ENCODE peak calls at places on chromosomes 3 and 15, in eight cellular contexts. R, V, K, O, Y, N, M and W are unnamed samples.

GRCh38 chr3:38648659-38649499 is 608 bp downstream of the SCN5A start:
- DNase-seq in K (no peak), V (peak; percentile 49), O (no peak), Y (peak; percentile 83), N (no peak), R (no peak), M (no peak), W (no peak)

GRCh38 chr3:55729546-55729945 is 242.4 kb upstream of the WNT5A start:
- DNase-seq in K (no peak), N (no peak), Y (no peak), V (no peak), M (no peak), R (no peak), O (no peak), W (no peak)

GRCh38 chr15:73265536-73266153 is 103.1 kb downstream of the HCN4 start:
- DNase-seq in R (no peak), N (no peak), M (no peak), O (peak; percentile 50), K (peak; percentile 74), Y (no peak), V (peak; percentile 76), W (peak; percentile 55)

GRCh38 chr3:136250862-136251460 is 821 bp downstream of the PCCB start:
- DNase-seq in R (peak; percentile 92), K (peak; percentile 37), M (no peak), Y (no peak), V (peak; percentile 51), N (peak; percentile 73), O (peak; percentile 76), W (peak; percentile 84)

GRCh38 chr3:170414202-170414663 is 4.4 kb upstream of the CLDN11 start:
- DNase-seq in K (peak; percentile 63), O (no peak), N (no peak), Y (no peak), M (no peak), R (no peak), V (no peak), W (peak; percentile 75)

GRCh38 chr3:50182533-50183099 is 8.8 kb upstream of the GNAT1 start:
- DNase-seq in K (no peak), Y (no peak), R (no peak), V (no peak), O (no peak), N (no peak), M (no peak), W (no peak)

GRCh38 chr3:160221019-160221418 is 4.2 kb upstream of the C3orf80 start:
- DNase-seq in K (no peak), N (no peak), R (no peak), Y (no peak), M (no peak), V (no peak), O (no peak), W (no peak)

GRCh38 chr3:64462203-64463120 is 225.3 kb downstream of the ADAMTS9 start:
- DNase-seq in Y (no peak), M (no peak), V (no peak), R (no peak), N (no peak), O (no peak), K (no peak), W (no peak)

GRCh38 chr3:133970916-133971315 is 58.8 kb downstream of the SLCO2A1 start:
- DNase-seq in V (no peak), Y (no peak), N (no peak), K (no peak), O (peak; percentile 43), R (no peak), M (no peak), W (no peak)

GRCh38 chr3:50345586-50345985 is at the start of gene ZMYND10:
- DNase-seq in Y (no peak), O (peak; percentile 80), R (peak; percentile 76), V (peak; percentile 96), N (peak; percentile 89), K (peak; percentile 58), M (peak; percentile 74), W (peak; percentile 74)

GRCh38 chr3:99637381-99638111 is 848 bp upstream of the COL8A1 start:
- DNase-seq in O (peak; percentile 51), M (no peak), R (no peak), Y (no peak), N (no peak), K (no peak), V (no peak), W (peak; percentile 17)

GRCh38 chr15:62547584-62547983 is 382.5 kb upstream of the C2CD4B start:
- DNase-seq in Y (no peak), N (no peak), R (no peak), K (no peak), V (no peak), O (no peak), M (no peak), W (no peak)

GRCh38 chr15:85027033-85027380 is 45.4 kb downstream of the PDE8A start:
- DNase-seq in R (no peak), N (no peak), V (no peak), M (no peak), O (no peak), Y (no peak), K (no peak), W (no peak)

GRCh38 chr3:37536799-37537311 is 324.8 kb upstream of the CTDSPL start:
- DNase-seq in Y (no peak), R (no peak), N (no peak), M (no peak), V (no peak), K (no peak), O (no peak), W (no peak)
- H3K4me1 ChIP-seq in Y (peaks cover 29% of the 10 kb centered on the region), R (no peaks in the 10 kb centered on the region), N (peaks cover 59% of the 10 kb centered on the region), M (no peaks in the 10 kb centered on the region), V (no peaks in the 10 kb centered on the region), K (no peaks in the 10 kb centered on the region), O (peaks cover 8% of the 10 kb centered on the region), W (no peaks in the 10 kb centered on the region)

DNA sequence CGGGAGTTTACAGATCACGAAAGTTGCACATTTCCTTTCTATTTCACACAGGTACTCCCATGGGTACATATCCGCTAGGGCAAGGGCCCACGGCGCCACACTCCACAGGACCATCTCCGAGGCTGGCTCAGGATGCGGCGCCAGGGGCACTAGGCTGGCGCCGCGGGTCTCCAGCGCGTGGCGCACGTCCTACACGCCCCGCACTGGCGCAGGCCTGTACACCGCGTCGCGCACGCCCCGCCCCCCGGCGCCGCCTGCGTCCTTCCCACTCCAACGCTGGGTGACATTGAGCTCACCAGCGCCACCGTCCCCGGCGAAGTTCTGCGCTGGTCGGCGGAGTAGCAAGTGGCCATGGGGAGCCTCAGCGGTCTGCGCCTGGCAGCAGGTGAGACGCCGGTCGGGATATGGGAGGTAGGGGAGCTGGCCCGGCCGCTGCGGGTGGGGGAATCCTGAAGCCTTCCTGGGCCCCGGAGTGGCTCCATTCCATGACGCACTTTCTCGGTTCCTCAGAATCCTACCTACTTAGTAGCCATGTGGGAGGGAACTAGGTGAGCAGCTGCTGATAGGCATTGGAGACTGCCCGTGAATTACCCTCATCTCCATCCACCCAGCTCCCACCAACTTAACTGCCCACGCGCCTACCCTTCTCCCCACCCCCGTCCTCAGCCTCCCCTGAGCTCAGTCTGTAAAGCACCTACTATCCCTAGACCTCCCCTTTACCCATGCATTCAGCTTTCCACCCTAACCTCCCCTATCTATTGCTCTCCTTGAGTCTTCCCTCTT is at the start of gene FAM162A:
- DNase-seq in O (peak; percentile 91), V (peak; percentile 92), R (peak; percentile 97), Y (peak; percentile 93), K (peak; percentile 95), M (peak; percentile 90), N (peak; percentile 97), W (peak; percentile 96)
- TF ChIP-seq POLR2A in O (peak; percentile 82), V (peak; percentile 79), R (peak; percentile 97), Y (peak; percentile 80), K (peak; percentile 90), M (peak; percentile 72), N (peak; percentile 95), W (peak; percentile 42)

GRCh38 chr3:189778340-189778950 is 147.3 kb downstream of the TP63 start:
- DNase-seq in O (no peak), M (no peak), Y (no peak), N (no peak), V (no peak), K (no peak), R (no peak), W (no peak)
- H3K4me3 ChIP-seq in O (no peak overlapping the region), M (no peak overlapping the region), Y (no peak overlapping the region), N (no peak overlapping the region), V (no peak overlapping the region), K (no peak overlapping the region), R (no peak overlapping the region), W (no peak overlapping the region)

DNA sequence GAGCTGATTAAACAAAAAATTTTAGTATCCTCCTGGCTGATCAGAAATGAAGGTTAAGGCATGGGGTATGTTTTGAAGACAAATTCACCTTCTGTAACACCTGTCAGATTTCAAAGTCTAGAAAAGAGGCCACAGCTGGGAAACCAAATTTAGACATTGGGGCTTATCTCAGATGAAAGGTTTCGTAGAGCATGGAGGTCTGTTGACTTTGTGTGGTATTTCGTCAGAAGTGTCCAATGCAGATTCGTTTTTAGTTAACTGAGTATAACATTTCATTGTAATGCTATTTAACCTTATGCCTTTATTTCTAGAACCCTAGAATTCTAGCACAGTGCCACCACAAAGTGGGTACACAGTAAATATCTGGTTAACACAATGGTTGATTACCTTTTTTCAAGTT is 61.7 kb downstream of the FNDC3B start:
- DNase-seq in K (no peak), Y (no peak), N (no peak), R (no peak), V (no peak), M (no peak), O (no peak), W (no peak)
- H3K4me1 ChIP-seq in K (peaks cover 100% of the 10 kb centered on the region), Y (peaks cover 73% of the 10 kb centered on the region), N (peaks cover 93% of the 10 kb centered on the region), R (no peaks in the 10 kb centered on the region), V (peaks cover 8% of the 10 kb centered on the region), M (peaks cover under 1% of the 10 kb centered on the region), O (peaks cover 9% of the 10 kb centered on the region), W (peaks cover 22% of the 10 kb centered on the region)

DNA sequence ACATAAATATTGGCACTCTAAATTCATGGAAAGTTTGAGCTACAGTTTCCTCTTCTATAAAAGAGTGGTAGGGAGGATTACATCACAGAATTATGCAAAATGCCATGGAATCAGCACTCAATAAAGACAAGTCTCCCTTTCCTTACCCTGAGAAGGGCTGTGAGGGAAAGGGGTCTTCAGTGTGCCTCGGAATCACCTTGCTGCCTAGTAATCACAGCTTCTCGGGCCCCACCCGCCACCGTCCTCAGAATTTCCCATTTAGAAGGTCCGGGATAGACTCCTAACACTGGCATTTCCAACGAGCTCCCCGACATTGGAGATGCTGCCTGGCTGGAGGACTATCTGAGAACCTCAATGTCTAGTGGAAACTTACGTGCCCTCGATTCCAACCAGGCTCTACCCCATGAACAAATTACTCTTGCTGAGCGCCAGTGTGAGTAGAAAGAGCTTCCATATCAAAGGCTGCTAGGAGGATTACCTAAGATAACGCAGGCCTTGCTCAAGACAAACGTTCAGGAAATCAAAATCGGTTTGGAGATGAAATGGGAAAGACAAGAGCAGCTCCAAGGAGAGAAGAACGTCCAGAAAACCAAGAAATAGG is 92.1 kb upstream of the CHD2 start:
- DNase-seq in M (no peak), N (no peak), Y (no peak), K (peak; percentile 81), V (no peak), R (peak; percentile 61), O (no peak), W (peak; percentile 53)
- TF ChIP-seq POLR2A in M (no peak), N (peak; percentile 6), Y (peak; percentile 2), K (no peak), V (no peak), R (peak; percentile 8), O (no peak), W (no peak)